ENCODE peak calls at places on chromosomes 7 and 10, in six cellular contexts. O, W, R, D, L and F are unnamed samples.

GRCh38 chr7:98922392-98923107 is 44.2 kb downstream of the TRRAP start:
- DNase-seq in O (no peak), W (no peak), R (no peak), D (no peak), L (no peak), F (no peak)

GRCh38 chr10:125531470-125531869 is 151.5 kb downstream of the TEX36 start:
- DNase-seq in O (no peak), W (no peak), R (no peak), D (no peak), L (no peak), F (no peak)

GRCh38 chr10:31896972-31897384 is 31.7 kb downstream of the ARHGAP12 start:
- DNase-seq in O (no peak), W (peak), R (no peak), D (no peak), L (no peak), F (no peak)

GRCh38 chr7:2814682-2815522 is 29.2 kb downstream of the GNA12 start:
- DNase-seq in O (no peak), W (no peak), R (peak), D (no peak), L (no peak), F (no peak)

GRCh38 chr7:128404826-128405344 is 4.9 kb downstream of the IMPDH1 start:
- DNase-seq in O (no peak), W (no peak), R (no peak), D (no peak), L (no peak), F (peak)

GRCh38 chr7:37376386-37376785 is 72.3 kb downstream of the ELMO1 start:
- DNase-seq in O (peak), W (no peak), R (no peak), D (no peak), L (no peak), F (no peak)

GRCh38 chr10:72353028-72353962 is 1.4 kb downstream of the DNAJB12 start:
- DNase-seq in O (no peak), W (no peak), R (peak), D (no peak), L (no peak), F (no peak)

GRCh38 chr7:127943541-127944521 is 87.4 kb downstream of the LRRC4 start:
- DNase-seq in O (no peak), W (no peak), R (no peak), D (peak), L (no peak), F (no peak)

GRCh38 chr10:5551531-5552375 is 27.0 kb downstream of the CALML3 start:
- DNase-seq in O (peak), W (no peak), R (no peak), D (no peak), L (peak), F (no peak)

GRCh38 chr10:95501203-95502094 is 59.7 kb downstream of the SORBS1 start:
- DNase-seq in O (no peak), W (no peak), R (peak), D (no peak), L (no peak), F (no peak)